ENCODE peak calls at places on chromosome 11, in nine cellular contexts. D is T-cell, Y is neural progenitor cell, F is HEK293T, A is fibroblast of lung, S is anterior cingulate cortex, U is OCI-M1, B is HFF-Myc, L is LoVo. Q is an unnamed sample.

GRCh38 chr11:129077191-129077590 is 114.9 kb downstream of the ARHGAP32 start:
- DNase-seq in D (no peak), Y (no peak), F (no peak), A (no peak), S (no peak), U (no peak), B (no peak), L (peak; percentile 2), Q (no peak)

GRCh38 chr11:117950999-117951961 is 22.1 kb upstream of the TMPRSS13 start:
- DNase-seq in D (no peak), Y (no peak), F (no peak), A (no peak), S (no peak), U (peak; percentile 52), B (no peak), L (no peak), Q (no peak)

GRCh38 chr11:3745161-3745560 is 52.2 kb downstream of the NUP98 start:
- DNase-seq in D (no peak), Y (no peak), F (no peak), A (no peak), S (no peak), U (no peak), B (no peak), L (no peak), Q (no peak)

GRCh38 chr11:116217441-116217840 is 555.3 kb downstream of the BUD13 start:
- DNase-seq in D (no peak), Y (no peak), F (no peak), A (no peak), S (no peak), U (no peak), B (no peak), L (no peak), Q (no peak)

GRCh38 chr11:70272009-70272408 is 1.5 kb downstream of the PPFIA1 start:
- DNase-seq in D (no peak), Y (no peak), F (no peak), A (no peak), S (no peak), U (no peak), B (no peak), L (no peak), Q (no peak)

GRCh38 chr11:80487952-80488351 is 1047.1 kb upstream of the TENM4 start:
- DNase-seq in D (no peak), Y (no peak), F (no peak), A (no peak), S (no peak), U (no peak), B (no peak), L (no peak), Q (no peak)

GRCh38 chr11:31509017-31509411 is 408 bp downstream of the IMMP1L start:
- DNase-seq in D (no peak), Y (peak; percentile 38), F (no peak), A (no peak), S (no peak), U (no peak), B (no peak), L (no peak), Q (no peak)

GRCh38 chr11:131816046-131816445 is 445.6 kb downstream of the NTM start:
- DNase-seq in D (no peak), Y (no peak), F (no peak), A (no peak), S (no peak), U (no peak), B (no peak), L (no peak), Q (no peak)

GRCh38 chr11:92628401-92629292 is 340.8 kb upstream of the MTNR1B start:
- DNase-seq in D (no peak), Y (no peak), F (no peak), A (peak; percentile 74), S (no peak), U (peak; percentile 79), B (no peak), L (no peak), Q (no peak)

GRCh38 chr11:59802639-59803176 is 7.9 kb downstream of the MRPL16 start:
- DNase-seq in D (peak; percentile 37), Y (peak; percentile 45), F (peak; percentile 33), A (peak; percentile 39), S (no peak), U (peak; percentile 83), B (no peak), L (peak; percentile 53), Q (no peak)

GRCh38 chr11:94193288-94193687 is 64.6 kb downstream of the PANX1 start:
- DNase-seq in D (no peak), Y (no peak), F (no peak), A (peak; percentile 92), S (no peak), U (no peak), B (no peak), L (no peak), Q (no peak)

GRCh38 chr11:8963569-8964323 is 496 bp downstream of the TMEM9B start:
- DNase-seq in D (peak; percentile 64), Y (peak; percentile 85), F (peak; percentile 71), A (peak; percentile 65), S (peak; percentile 80), U (peak; percentile 87), B (no peak), L (peak; percentile 79), Q (no peak)

GRCh38 chr11:112805658-112806057 is 155.6 kb upstream of the NCAM1 start:
- DNase-seq in D (no peak), Y (no peak), F (no peak), A (no peak), S (no peak), U (no peak), B (no peak), L (no peak), Q (no peak)

GRCh38 chr11:35944503-35945136 is 758 bp downstream of the LDLRAD3 start:
- DNase-seq in D (no peak), Y (peak; percentile 33), F (peak; percentile 20), A (peak; percentile 15), S (peak; percentile 16), U (no peak), B (no peak), L (no peak), Q (no peak)

GRCh38 chr11:66700337-66700736 is 22.6 kb upstream of the RBM4B start:
- DNase-seq in D (no peak), Y (no peak), F (no peak), A (no peak), S (no peak), U (no peak), B (no peak), L (no peak), Q (no peak)

GRCh38 chr11:86784247-86784681 is 16.1 kb upstream of the PRSS23 start:
- DNase-seq in D (no peak), Y (no peak), F (no peak), A (no peak), S (no peak), U (peak; percentile 89), B (no peak), L (peak; percentile 50), Q (no peak)

GRCh38 chr11:15062631-15063030 is 10.8 kb upstream of the CALCB start:
- DNase-seq in D (no peak), Y (no peak), F (peak; percentile 12), A (no peak), S (no peak), U (no peak), B (no peak), L (peak; percentile 32), Q (no peak)

GRCh38 chr11:469684-470667 is 19.9 kb downstream of the PTDSS2 start:
- DNase-seq in D (no peak), Y (no peak), F (no peak), A (peak; percentile 47), S (peak; percentile 72), U (no peak), B (no peak), L (no peak), Q (peak; percentile 55)

GRCh38 chr11:44680982-44681597 is 45.7 kb upstream of the TSPAN18 start:
- DNase-seq in D (peak; percentile 14), Y (no peak), F (no peak), A (peak; percentile 46), S (no peak), U (peak; percentile 6), B (no peak), L (no peak), Q (no peak)